ENCODE peak calls at places on chromosome 14, in ten cellular contexts. I is HCT116; U is stimulated activated CD8-positive, alpha-beta memory T cell treated with anti-CD3 and anti-CD28 coated beads, Interleukin-7, amount 100 ng/mL, for 48 hours; D is RPMI8226; Q is NCI-H345; R is A549; L is ELF-1; G is GM04504; O is neural crest cell; V is EL. J is an unnamed sample.

GRCh38 chr14:57057803-57058202 is 210.9 kb downstream of the EXOC5 start:
- DNase-seq in I (no peak), U (no peak), D (peak), Q (peak), R (no peak), L (no peak), G (no peak), O (no peak), V (no peak), J (no peak)

GRCh38 chr14:85587152-85587697 is 57.3 kb downstream of the FLRT2 start:
- DNase-seq in I (no peak), U (no peak), D (peak), Q (no peak), R (no peak), L (no peak), G (no peak), O (no peak), V (peak), J (no peak)

GRCh38 chr14:41663478-41663845 is 56.8 kb downstream of the LRFN5 start:
- DNase-seq in I (no peak), U (no peak), D (no peak), Q (no peak), R (no peak), L (no peak), G (no peak), O (no peak), V (no peak), J (no peak)

GRCh38 chr14:71203306-71203705 is 296.0 kb downstream of the PCNX1 start:
- DNase-seq in I (no peak), U (no peak), D (no peak), Q (no peak), R (no peak), L (no peak), G (no peak), O (no peak), V (peak), J (no peak)

GRCh38 chr14:104395941-104396681 is 183.5 kb upstream of the C14orf180 start:
- DNase-seq in I (no peak), U (no peak), D (peak), Q (peak), R (no peak), L (no peak), G (no peak), O (no peak), V (no peak), J (no peak)

GRCh38 chr14:103997391-103997790 is 55.1 kb upstream of the RD3L start:
- DNase-seq in I (no peak), U (no peak), D (no peak), Q (no peak), R (no peak), L (no peak), G (no peak), O (no peak), V (no peak), J (no peak)

GRCh38 chr14:42742084-42742483 is 1135.4 kb downstream of the LRFN5 start:
- DNase-seq in I (no peak), U (no peak), D (no peak), Q (no peak), R (no peak), L (no peak), G (no peak), O (no peak), V (no peak), J (no peak)

GRCh38 chr14:100332797-100333196 is 9.7 kb downstream of the SLC25A47 start:
- DNase-seq in I (no peak), U (no peak), D (no peak), Q (peak), R (no peak), L (no peak), G (no peak), O (no peak), V (no peak), J (no peak)

GRCh38 chr14:68616255-68616902 is 176.5 kb downstream of the ZFP36L1 start:
- DNase-seq in I (peak), U (no peak), D (no peak), Q (no peak), R (no peak), L (no peak), G (no peak), O (no peak), V (peak), J (no peak)

GRCh38 chr14:57533214-57533613 is 39.6 kb upstream of the CCDC198 start:
- DNase-seq in I (peak), U (no peak), D (peak), Q (peak), R (peak), L (peak), G (peak), O (no peak), V (peak), J (no peak)

GRCh38 chr14:42214981-42215491 is 608.4 kb downstream of the LRFN5 start:
- DNase-seq in I (no peak), U (no peak), D (no peak), Q (no peak), R (no peak), L (no peak), G (peak), O (no peak), V (peak), J (no peak)

GRCh38 chr14:65192686-65193085 is 90.4 kb upstream of the MAX start:
- DNase-seq in I (no peak), U (no peak), D (no peak), Q (no peak), R (no peak), L (no peak), G (no peak), O (no peak), V (no peak), J (no peak)

GRCh38 chr14:34251662-34252061 is 210.4 kb downstream of the SPTSSA start:
- DNase-seq in I (no peak), U (no peak), D (no peak), Q (no peak), R (no peak), L (no peak), G (no peak), O (no peak), V (no peak), J (no peak)

GRCh38 chr14:105665247-105665950 is 139.0 kb downstream of the TMEM121 start:
- DNase-seq in I (no peak), U (no peak), D (no peak), Q (no peak), R (no peak), L (no peak), G (no peak), O (no peak), V (no peak), J (no peak)

GRCh38 chr14:85438613-85439012 is 91.3 kb upstream of the FLRT2 start:
- DNase-seq in I (no peak), U (no peak), D (no peak), Q (no peak), R (no peak), L (no peak), G (no peak), O (no peak), V (no peak), J (no peak)